ENCODE peak calls at places on chromosomes 3 and 15, in nine cellular contexts. One of them, this sample, is unnamed.

GRCh38 chr3:149860881-149861280 is 47.9 kb downstream of the RNF13 start:
- DNase-seq in mesendoderm: no peak
- DNase-seq in lung: no peak
- DNase-seq in endodermal cell: no peak
- DNase-seq in choroid plexus epithelial cell: no peak
- DNase-seq in tibial nerve: no peak
- DNase-seq in AG10803: no peak
- DNase-seq in GM06990: no peak
- DNase-seq in body of pancreas: no peak
- DNase-seq in this sample: no peak

GRCh38 chr3:13648060-13648743 is 99.3 kb downstream of the FBLN2 start:
- DNase-seq in tibial nerve: peak
- DNase-seq in GM06990: peak
- DNase-seq in AG10803: peak
- DNase-seq in mesendoderm: peak
- DNase-seq in lung: peak
- DNase-seq in choroid plexus epithelial cell: peak
- DNase-seq in endodermal cell: peak
- DNase-seq in body of pancreas: peak
- DNase-seq in this sample: peak

GRCh38 chr3:100438623-100438974 is 37.3 kb downstream of the LNP1 start:
- DNase-seq in choroid plexus epithelial cell: no peak
- DNase-seq in tibial nerve: no peak
- DNase-seq in body of pancreas: peak
- DNase-seq in mesendoderm: peak
- DNase-seq in AG10803: no peak
- DNase-seq in endodermal cell: no peak
- DNase-seq in GM06990: no peak
- DNase-seq in lung: no peak
- DNase-seq in this sample: no peak

GRCh38 chr3:72278349-72279067 is 493.6 kb upstream of the PROK2 start:
- DNase-seq in AG10803: no peak
- DNase-seq in body of pancreas: no peak
- DNase-seq in endodermal cell: no peak
- DNase-seq in lung: no peak
- DNase-seq in mesendoderm: no peak
- DNase-seq in GM06990: no peak
- DNase-seq in choroid plexus epithelial cell: no peak
- DNase-seq in tibial nerve: no peak
- DNase-seq in this sample: no peak

GRCh38 chr3:27147215-27147614 is 222.0 kb downstream of the NEK10 start:
- DNase-seq in body of pancreas: no peak
- DNase-seq in tibial nerve: no peak
- DNase-seq in choroid plexus epithelial cell: no peak
- DNase-seq in GM06990: no peak
- DNase-seq in lung: no peak
- DNase-seq in mesendoderm: no peak
- DNase-seq in AG10803: no peak
- DNase-seq in endodermal cell: no peak
- DNase-seq in this sample: no peak

GRCh38 chr15:81301815-81302399 is 22.0 kb downstream of the STARD5 start:
- DNase-seq in mesendoderm: no peak
- DNase-seq in GM06990: peak
- DNase-seq in tibial nerve: no peak
- DNase-seq in choroid plexus epithelial cell: no peak
- DNase-seq in body of pancreas: no peak
- DNase-seq in endodermal cell: no peak
- DNase-seq in lung: no peak
- DNase-seq in AG10803: no peak
- DNase-seq in this sample: no peak

GRCh38 chr3:17355591-17355990 is 386.8 kb downstream of the TBC1D5 start:
- DNase-seq in GM06990: no peak
- DNase-seq in body of pancreas: no peak
- DNase-seq in AG10803: peak
- DNase-seq in mesendoderm: no peak
- DNase-seq in tibial nerve: no peak
- DNase-seq in endodermal cell: no peak
- DNase-seq in choroid plexus epithelial cell: no peak
- DNase-seq in lung: no peak
- DNase-seq in this sample: peak

GRCh38 chr3:138549578-138549977 is 44.5 kb downstream of the CEP70 start:
- DNase-seq in mesendoderm: no peak
- DNase-seq in AG10803: no peak
- DNase-seq in tibial nerve: no peak
- DNase-seq in choroid plexus epithelial cell: no peak
- DNase-seq in GM06990: no peak
- DNase-seq in body of pancreas: no peak
- DNase-seq in lung: no peak
- DNase-seq in endodermal cell: no peak
- DNase-seq in this sample: no peak

GRCh38 chr3:71809321-71809720 is 24.4 kb upstream of the PROK2 start:
- DNase-seq in lung: no peak
- DNase-seq in body of pancreas: no peak
- DNase-seq in choroid plexus epithelial cell: no peak
- DNase-seq in GM06990: no peak
- DNase-seq in tibial nerve: no peak
- DNase-seq in AG10803: peak
- DNase-seq in mesendoderm: no peak
- DNase-seq in endodermal cell: no peak
- DNase-seq in this sample: peak

GRCh38 chr3:17070560-17070959 is 185.8 kb downstream of the PLCL2 start:
- DNase-seq in endodermal cell: peak
- DNase-seq in body of pancreas: no peak
- DNase-seq in tibial nerve: no peak
- DNase-seq in AG10803: peak
- DNase-seq in lung: no peak
- DNase-seq in GM06990: no peak
- DNase-seq in choroid plexus epithelial cell: peak
- DNase-seq in mesendoderm: peak
- DNase-seq in this sample: peak

GRCh38 chr3:32759342-32759741 is 58.5 kb upstream of the TRIM71 start:
- DNase-seq in choroid plexus epithelial cell: no peak
- DNase-seq in tibial nerve: no peak
- DNase-seq in lung: no peak
- DNase-seq in GM06990: no peak
- DNase-seq in mesendoderm: no peak
- DNase-seq in body of pancreas: no peak
- DNase-seq in AG10803: no peak
- DNase-seq in endodermal cell: no peak
- DNase-seq in this sample: no peak

GRCh38 chr3:159844801-159845261 is 143.8 kb upstream of the IL12A start:
- DNase-seq in tibial nerve: no peak
- DNase-seq in AG10803: peak
- DNase-seq in body of pancreas: no peak
- DNase-seq in mesendoderm: no peak
- DNase-seq in GM06990: no peak
- DNase-seq in endodermal cell: no peak
- DNase-seq in choroid plexus epithelial cell: no peak
- DNase-seq in lung: no peak
- DNase-seq in this sample: no peak

GRCh38 chr3:194205675-194206133 is 69.8 kb downstream of the HES1 start:
- DNase-seq in body of pancreas: no peak
- DNase-seq in tibial nerve: no peak
- DNase-seq in lung: peak
- DNase-seq in endodermal cell: peak
- DNase-seq in mesendoderm: peak
- DNase-seq in AG10803: no peak
- DNase-seq in choroid plexus epithelial cell: peak
- DNase-seq in GM06990: no peak
- DNase-seq in this sample: no peak

GRCh38 chr15:73599934-73600333 is 33.3 kb downstream of the NPTN start:
- DNase-seq in mesendoderm: no peak
- DNase-seq in GM06990: no peak
- DNase-seq in lung: no peak
- DNase-seq in endodermal cell: no peak
- DNase-seq in tibial nerve: no peak
- DNase-seq in choroid plexus epithelial cell: no peak
- DNase-seq in body of pancreas: no peak
- DNase-seq in AG10803: peak
- DNase-seq in this sample: peak

GRCh38 chr3:87145553-87145952 is 81.6 kb upstream of the CHMP2B start:
- DNase-seq in tibial nerve: no peak
- DNase-seq in lung: no peak
- DNase-seq in AG10803: peak
- DNase-seq in body of pancreas: peak
- DNase-seq in GM06990: no peak
- DNase-seq in choroid plexus epithelial cell: peak
- DNase-seq in endodermal cell: peak
- DNase-seq in mesendoderm: peak
- DNase-seq in this sample: peak

DNA sequence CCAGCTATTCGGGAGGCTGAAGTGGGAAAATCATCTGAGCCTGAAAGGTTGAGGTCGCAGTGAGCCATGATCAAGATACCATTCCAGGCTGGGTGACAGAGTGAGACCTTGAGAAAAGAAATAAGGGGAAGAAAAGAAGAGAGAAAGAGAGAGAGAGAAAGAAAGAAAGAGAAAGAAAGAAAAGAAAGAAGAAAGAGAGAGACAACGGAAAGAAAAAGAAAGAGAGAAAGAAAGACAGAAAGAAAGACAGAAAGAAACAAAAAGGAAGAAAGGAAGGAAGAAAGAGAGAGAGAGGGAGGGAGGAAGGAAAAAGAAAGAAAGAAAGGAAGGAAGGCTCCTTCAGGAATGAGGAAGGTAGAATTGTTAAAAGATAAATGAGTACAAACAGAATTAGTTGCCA is 84.5 kb downstream of the RPL22L1 start:
- DNase-seq in choroid plexus epithelial cell: no peak
- DNase-seq in lung: no peak
- DNase-seq in tibial nerve: no peak
- DNase-seq in GM06990: no peak
- DNase-seq in mesendoderm: no peak
- DNase-seq in endodermal cell: no peak
- DNase-seq in body of pancreas: no peak
- DNase-seq in AG10803: no peak
- DNase-seq in this sample: no peak
- H3K4me3 ChIP-seq in choroid plexus epithelial cell: no peak
- H3K4me3 ChIP-seq in lung: no peak
- H3K4me3 ChIP-seq in tibial nerve: no peak
- H3K4me3 ChIP-seq in GM06990: no peak
- H3K4me3 ChIP-seq in mesendoderm: no peak
- H3K4me3 ChIP-seq in endodermal cell: no peak
- H3K4me3 ChIP-seq in body of pancreas: no peak
- H3K4me3 ChIP-seq in AG10803: no peak
- H3K4me3 ChIP-seq in this sample: no peak

DNA sequence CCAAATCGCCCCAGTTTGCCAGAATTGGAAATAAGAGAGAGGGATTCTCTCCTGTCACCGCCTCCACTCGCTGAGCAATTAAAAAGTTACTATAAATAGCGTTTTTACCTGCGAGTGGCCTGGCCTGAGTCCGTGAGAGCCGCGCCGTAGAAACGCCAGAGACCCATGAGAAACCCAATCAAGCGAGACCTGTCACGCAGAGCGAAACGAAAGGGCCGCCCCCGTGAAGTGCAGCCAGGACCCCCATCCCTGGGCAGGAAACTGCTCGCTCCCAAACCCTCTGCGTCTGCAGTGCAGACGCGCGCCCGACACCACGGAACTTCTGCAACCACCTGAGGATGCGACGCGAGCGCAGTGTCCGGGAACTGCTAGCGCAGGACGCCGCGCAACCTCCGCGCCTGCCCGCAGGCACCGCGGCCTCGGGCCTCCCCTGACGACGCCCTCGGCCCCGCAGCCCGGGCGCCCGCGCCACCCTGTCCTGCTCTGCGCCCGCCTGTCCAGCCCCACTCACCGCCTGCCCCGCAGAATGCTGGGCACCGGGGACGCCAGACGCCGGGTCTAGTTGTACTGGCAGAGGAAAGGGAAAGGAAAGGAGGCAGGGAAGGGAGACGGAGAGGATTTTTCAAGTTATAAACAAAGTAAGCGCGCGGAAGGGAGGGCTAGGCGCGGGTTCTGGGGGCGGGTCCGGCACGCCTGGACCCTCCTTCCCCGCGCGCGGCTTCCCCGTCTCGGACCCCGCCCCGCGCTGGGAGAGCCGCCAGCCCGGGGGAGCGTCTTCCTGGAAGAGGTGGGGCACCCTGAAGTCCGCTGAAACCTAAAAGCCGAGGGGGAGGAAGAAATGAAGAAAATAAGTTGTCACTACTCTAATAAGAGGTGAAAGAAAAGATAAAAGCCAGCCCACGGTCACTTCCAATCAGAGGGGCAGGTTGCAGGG is at the start of gene PLSCR4:
- DNase-seq in mesendoderm: peak
- DNase-seq in body of pancreas: peak
- DNase-seq in endodermal cell: peak
- DNase-seq in GM06990: peak
- DNase-seq in choroid plexus epithelial cell: peak
- DNase-seq in lung: peak
- DNase-seq in tibial nerve: peak
- DNase-seq in AG10803: peak
- DNase-seq in this sample: peak
- H3K4me3 ChIP-seq in mesendoderm: peak
- H3K4me3 ChIP-seq in body of pancreas: peak
- H3K4me3 ChIP-seq in endodermal cell: peak
- H3K4me3 ChIP-seq in GM06990: peak
- H3K4me3 ChIP-seq in choroid plexus epithelial cell: peak
- H3K4me3 ChIP-seq in lung: peak
- H3K4me3 ChIP-seq in tibial nerve: peak
- H3K4me3 ChIP-seq in AG10803: peak
- H3K4me3 ChIP-seq in this sample: peak

DNA sequence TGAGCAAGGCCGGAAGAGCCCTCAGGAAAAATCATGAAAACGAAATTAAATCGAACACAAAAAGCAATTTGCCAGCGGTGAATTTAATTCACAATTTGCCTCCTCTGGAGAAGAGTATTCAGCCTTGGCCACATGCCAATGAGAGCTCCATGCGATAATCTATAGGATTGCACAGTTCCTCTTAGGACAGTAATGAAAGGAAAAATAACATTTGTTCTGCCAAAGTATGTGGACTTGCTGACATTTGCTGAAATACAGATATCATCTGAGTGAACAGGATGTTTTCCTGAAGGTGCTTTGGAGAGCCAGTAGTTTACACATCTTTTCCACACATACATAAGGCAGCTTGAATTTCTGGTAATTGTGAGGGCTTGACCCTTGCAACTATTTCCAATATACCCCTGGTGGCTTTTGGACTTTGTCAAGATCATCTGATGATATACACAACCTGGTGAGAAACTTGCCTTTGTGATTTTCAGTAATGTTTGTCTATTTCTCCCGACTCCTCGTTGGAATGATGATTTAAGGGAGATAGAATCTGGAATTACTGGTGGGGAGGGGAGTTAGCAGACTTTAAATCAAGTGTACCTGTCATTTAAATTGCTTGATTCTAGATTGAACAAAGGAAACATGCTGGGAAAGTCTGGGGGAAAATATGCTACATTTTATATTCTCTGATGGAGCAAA is 188.7 kb upstream of the PDZRN3 start:
- DNase-seq in choroid plexus epithelial cell: peak
- DNase-seq in mesendoderm: no peak
- DNase-seq in endodermal cell: no peak
- DNase-seq in AG10803: no peak
- DNase-seq in GM06990: no peak
- DNase-seq in lung: no peak
- DNase-seq in body of pancreas: no peak
- DNase-seq in tibial nerve: no peak
- DNase-seq in this sample: peak
- H3K4me3 ChIP-seq in choroid plexus epithelial cell: peak
- H3K4me3 ChIP-seq in mesendoderm: no peak
- H3K4me3 ChIP-seq in endodermal cell: no peak
- H3K4me3 ChIP-seq in AG10803: no peak
- H3K4me3 ChIP-seq in GM06990: no peak
- H3K4me3 ChIP-seq in lung: no peak
- H3K4me3 ChIP-seq in body of pancreas: no peak
- H3K4me3 ChIP-seq in tibial nerve: no peak
- H3K4me3 ChIP-seq in this sample: no peak

GRCh38 chr3:11716576-11717250 is 73.0 kb upstream of the VGLL4 start:
- DNase-seq in body of pancreas: no peak
- DNase-seq in mesendoderm: no peak
- DNase-seq in GM06990: no peak
- DNase-seq in tibial nerve: no peak
- DNase-seq in endodermal cell: no peak
- DNase-seq in lung: no peak
- DNase-seq in choroid plexus epithelial cell: peak
- DNase-seq in AG10803: peak
- DNase-seq in this sample: no peak
- H3K4me3 ChIP-seq in body of pancreas: no peak
- H3K4me3 ChIP-seq in mesendoderm: no peak
- H3K4me3 ChIP-seq in GM06990: no peak
- H3K4me3 ChIP-seq in tibial nerve: no peak
- H3K4me3 ChIP-seq in endodermal cell: no peak
- H3K4me3 ChIP-seq in lung: no peak
- H3K4me3 ChIP-seq in choroid plexus epithelial cell: no peak
- H3K4me3 ChIP-seq in AG10803: peak
- H3K4me3 ChIP-seq in this sample: no peak